ENCODE peak calls at places on chromosomes 3 and 15, in five cellular contexts. A, B, H, Q and V are unnamed samples.
A peak's percentile ranks its signal among the peaks of the same experiment; 100 is the strongest.

GRCh38 chr15:67127925-67128324 is 62.5 kb downstream of the SMAD3 start:
- DNase-seq in A (no peak), B (peak; percentile 91), H (no peak), Q (peak; percentile 92), V (peak; percentile 69)

GRCh38 chr3:115885621-115886020 is 262.3 kb downstream of the GAP43 start:
- DNase-seq in A (no peak), B (no peak), H (no peak), Q (peak; percentile 45), V (no peak)

GRCh38 chr15:100735654-100736053 is 133.3 kb downstream of the ASB7 start:
- DNase-seq in A (no peak), B (no peak), H (no peak), Q (no peak), V (no peak)

GRCh38 chr15:34699968-34700640 is 54.7 kb downstream of the GJD2 start:
- DNase-seq in A (no peak), B (no peak), H (no peak), Q (peak; percentile 24), V (no peak)

GRCh38 chr3:172034786-172035685 is 4.3 kb upstream of the FNDC3B start:
- DNase-seq in A (peak; percentile 30), B (no peak), H (no peak), Q (peak; percentile 60), V (no peak)

GRCh38 chr15:76073554-76073953 is 13.8 kb downstream of the TMEM266 start:
- DNase-seq in A (no peak), B (no peak), H (no peak), Q (peak; percentile 62), V (no peak)

GRCh38 chr3:55716611-55717225 is 229.6 kb upstream of the WNT5A start:
- DNase-seq in A (no peak), B (no peak), H (no peak), Q (no peak), V (no peak)

GRCh38 chr3:134859341-134859740 is 64.3 kb downstream of the EPHB1 start:
- DNase-seq in A (no peak), B (no peak), H (no peak), Q (no peak), V (no peak)

GRCh38 chr3:161851941-161852566 is 355.4 kb downstream of the OTOL1 start:
- DNase-seq in A (peak; percentile 7), B (no peak), H (no peak), Q (peak; percentile 73), V (peak; percentile 7)

GRCh38 chr3:76039431-76039830 is 254.1 kb upstream of the ZNF717 start:
- DNase-seq in A (no peak), B (no peak), H (no peak), Q (no peak), V (no peak)

GRCh38 chr15:25712961-25713355 is 150.2 kb downstream of the ATP10A start:
- DNase-seq in A (no peak), B (no peak), H (no peak), Q (no peak), V (no peak)

GRCh38 chr3:25728101-25728500 is 55.1 kb downstream of the NGLY1 start:
- DNase-seq in A (no peak), B (no peak), H (no peak), Q (no peak), V (no peak)

GRCh38 chr15:82046668-82047492 is 1.1 kb upstream of the MEX3B start:
- DNase-seq in A (peak; percentile 91), B (peak; percentile 44), H (peak; percentile 72), Q (peak; percentile 87), V (peak; percentile 78)

GRCh38 chr3:82157952-82158351 is 396.5 kb upstream of the GBE1 start:
- DNase-seq in A (no peak), B (no peak), H (no peak), Q (peak; percentile 58), V (peak; percentile 82)

GRCh38 chr15:86650084-86650483 is 570.4 kb downstream of the AGBL1 start:
- DNase-seq in A (no peak), B (no peak), H (no peak), Q (peak; percentile 16), V (no peak)

GRCh38 chr15:31344824-31345605 is 18.4 kb downstream of the KLF13 start:
- DNase-seq in A (no peak), B (no peak), H (no peak), Q (no peak), V (no peak)

GRCh38 chr15:63155486-63155885 is 1.8 kb downstream of the RPS27L start:
- DNase-seq in A (no peak), B (no peak), H (no peak), Q (no peak), V (no peak)

GRCh38 chr3:62582495-62583172 is 209.3 kb upstream of the FEZF2 start:
- DNase-seq in A (no peak), B (no peak), H (no peak), Q (no peak), V (no peak)

GRCh38 chr3:184155644-184156521 is 706 bp downstream of the DVL3 start:
- DNase-seq in A (no peak), B (no peak), H (no peak), Q (peak; percentile 42), V (peak; percentile 31)

GRCh38 chr3:194261581-194262063 is 89.5 kb downstream of the CPN2 start:
- DNase-seq in A (no peak), B (no peak), H (no peak), Q (no peak), V (no peak)

GRCh38 chr3:152183473-152183872 is 85.3 kb upstream of the MBNL1 start:
- DNase-seq in A (peak; percentile 1), B (no peak), H (peak; percentile 28), Q (peak; percentile 35), V (peak; percentile 62)

GRCh38 chr3:55269636-55270035 is 217.5 kb downstream of the WNT5A start:
- DNase-seq in A (no peak), B (no peak), H (no peak), Q (no peak), V (no peak)

GRCh38 chr3:186459108-186459467 is 85.1 kb downstream of the CRYGS start:
- DNase-seq in A (no peak), B (no peak), H (no peak), Q (no peak), V (no peak)

GRCh38 chr3:46419816-46420215 is 12.8 kb downstream of the CCRL2 start:
- DNase-seq in A (no peak), B (no peak), H (no peak), Q (no peak), V (no peak)

GRCh38 chr3:62965311-62965710 is 90.1 kb upstream of the CADPS start:
- DNase-seq in A (no peak), B (no peak), H (no peak), Q (no peak), V (no peak)

GRCh38 chr3:119211193-119211592 is 29.5 kb downstream of the B4GALT4 start:
- DNase-seq in A (no peak), B (no peak), H (no peak), Q (no peak), V (no peak)

GRCh38 chr3:36957862-36958686 is 13.2 kb upstream of the TRANK1 start:
- DNase-seq in A (no peak), B (no peak), H (no peak), Q (peak; percentile 82), V (peak; percentile 74)

GRCh38 chr3:162034368-162034767 is 537.8 kb downstream of the OTOL1 start:
- DNase-seq in A (no peak), B (peak; percentile 56), H (no peak), Q (no peak), V (no peak)

GRCh38 chr15:25717861-25718504 is 145.1 kb downstream of the ATP10A start:
- DNase-seq in A (no peak), B (no peak), H (no peak), Q (no peak), V (no peak)

GRCh38 chr15:70090436-70091291 is 7.1 kb downstream of the TLE3 start:
- DNase-seq in A (no peak), B (no peak), H (no peak), Q (no peak), V (no peak)